ENCODE peak calls at places on chromosomes 6 and 20, in four cellular contexts. Q is SJSA1, R is cardiac muscle cell, B is AG04450. L is an unnamed sample.
A peak's percentile ranks its signal among the peaks of the same experiment; 100 is the strongest.

GRCh38 chr6:148367418-148368024 is 24.9 kb downstream of the SASH1 start:
- DNase-seq in R (no peak), B (peak; percentile 38), Q (peak; percentile 63), L (peak; percentile 43)

GRCh38 chr6:116159782-116160524 is 34.0 kb upstream of the COL10A1 start:
- DNase-seq in Q (no peak), B (peak; percentile 8), R (no peak), L (no peak)

GRCh38 chr6:148440877-148441453 is 98.3 kb downstream of the SASH1 start:
- DNase-seq in Q (peak; percentile 95), R (peak; percentile 76), B (peak; percentile 72), L (no peak)

GRCh38 chr6:766625-767024 is 73.7 kb upstream of the EXOC2 start:
- DNase-seq in Q (no peak), R (no peak), B (no peak), L (no peak)

GRCh38 chr6:160198577-160199211 is 59.9 kb downstream of the SLC22A2 start:
- DNase-seq in Q (no peak), B (no peak), R (no peak), L (no peak)

GRCh38 chr20:33419140-33419974 is 18.0 kb upstream of the CDK5RAP1 start:
- DNase-seq in Q (no peak), R (peak; percentile 90), B (no peak), L (peak; percentile 17)

GRCh38 chr6:88780714-88781389 is 182.6 kb downstream of the RNGTT start:
- DNase-seq in R (peak; percentile 76), Q (peak; percentile 58), B (peak; percentile 46), L (peak; percentile 23)

GRCh38 chr6:158764941-158765340 is 54.2 kb downstream of the EZR start:
- DNase-seq in Q (no peak), B (no peak), R (no peak), L (peak; percentile 35)

GRCh38 chr20:8646026-8646425 is 422.9 kb upstream of the PLCB4 start:
- DNase-seq in R (no peak), Q (peak; percentile 50), B (no peak), L (no peak)

GRCh38 chr6:121826156-121826810 is 390.8 kb downstream of the GJA1 start:
- DNase-seq in Q (peak; percentile 61), R (no peak), B (peak; percentile 61), L (no peak)

GRCh38 chr6:20921533-20921932 is 387.3 kb downstream of the CDKAL1 start:
- DNase-seq in Q (no peak), R (no peak), B (peak; percentile 13), L (no peak)

GRCh38 chr6:816510-817084 is 123.7 kb upstream of the EXOC2 start:
- DNase-seq in Q (no peak), B (no peak), R (no peak), L (no peak)

GRCh38 chr6:17584241-17584803 is 15.8 kb upstream of the FAM8A1 start:
- DNase-seq in R (peak; percentile 83), Q (no peak), B (peak; percentile 64), L (peak; percentile 73)

GRCh38 chr20:58890454-58891075 is 38.0 kb downstream of the GNAS start:
- DNase-seq in B (no peak), Q (peak; percentile 78), R (peak; percentile 95), L (peak; percentile 84)

GRCh38 chr6:168131464-168132415 is 52.7 kb upstream of the FRMD1 start:
- DNase-seq in R (peak; percentile 21), B (no peak), Q (peak; percentile 36), L (peak; percentile 70)
- H3K4me3 ChIP-seq in R (no peak overlapping the region), B (no peak overlapping the region), Q (no peak overlapping the region), L (no peak overlapping the region)

DNA sequence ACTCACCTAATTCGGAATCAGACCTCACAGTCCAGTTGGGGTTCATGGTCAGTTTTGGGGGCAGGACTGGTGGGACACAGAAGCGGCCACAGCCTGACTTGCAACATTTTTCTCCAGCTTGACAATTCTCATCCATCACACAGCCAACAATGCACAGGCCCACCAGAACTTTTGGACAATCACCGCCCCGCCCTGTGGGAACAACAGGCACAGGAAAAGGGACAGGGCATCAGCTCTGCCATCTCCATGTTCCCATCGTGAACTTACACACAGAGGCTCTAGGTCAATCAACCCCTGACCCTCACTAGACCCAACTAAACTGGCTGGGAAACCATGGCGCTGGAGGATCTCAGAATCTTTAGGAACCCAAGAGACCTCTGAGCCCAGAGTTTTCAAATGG is 16.3 kb downstream of the WFDC3 start:
- DNase-seq in B (no peak), Q (no peak), R (no peak), L (no peak)
- H3K4me3 ChIP-seq in B (no peak overlapping the region), Q (no peak overlapping the region), R (no peak overlapping the region), L (no peak overlapping the region)

DNA sequence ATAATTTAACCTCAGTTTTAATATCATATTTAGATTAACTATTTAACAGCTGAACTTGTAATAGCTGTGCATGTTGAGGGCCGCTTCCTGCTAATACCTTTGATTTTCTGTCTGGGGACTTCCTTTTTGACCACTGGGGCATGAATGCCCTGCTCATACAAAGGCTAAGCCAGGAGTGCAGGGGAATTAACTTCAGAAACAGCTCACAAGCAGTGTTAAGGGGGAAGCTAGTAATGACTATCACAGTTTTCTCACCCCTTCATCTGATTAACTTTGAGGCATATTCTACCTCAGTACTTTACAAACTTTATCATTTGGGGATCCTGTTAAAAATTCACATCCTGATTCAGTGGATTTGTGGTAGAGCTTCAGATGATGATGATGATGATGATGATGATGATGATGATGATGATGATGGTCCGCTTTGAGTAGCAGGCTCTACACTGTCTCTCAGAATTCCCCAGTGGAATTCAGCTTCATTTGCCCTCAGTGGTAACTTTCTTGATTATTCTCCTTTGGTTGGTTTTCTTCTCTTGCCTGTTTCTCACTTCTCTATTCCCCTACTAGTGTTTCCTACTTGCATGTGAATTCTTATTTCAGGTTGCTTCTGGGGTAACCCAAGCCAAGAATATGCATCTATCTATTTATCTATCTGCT is 78.4 kb upstream of the TMEM170B start:
- DNase-seq in R (no peak), B (no peak), Q (no peak), L (no peak)
- H3K4me3 ChIP-seq in R (no peak overlapping the region), B (no peak overlapping the region), Q (no peak overlapping the region), L (no peak overlapping the region)

GRCh38 chr6:104940238-104940880 is 16.5 kb upstream of the LIN28B start:
- DNase-seq in R (peak; percentile 82), Q (no peak), B (no peak), L (peak; percentile 94)

GRCh38 chr6:104936766-104937535 is 20.0 kb upstream of the LIN28B start:
- DNase-seq in B (no peak), Q (no peak), R (no peak), L (no peak)

GRCh38 chr6:104943781-104944180 is 13.1 kb upstream of the LIN28B start:
- DNase-seq in R (peak; percentile 81), B (no peak), Q (no peak), L (no peak)

GRCh38 chr6:104940881-104941693 is 15.8 kb upstream of the LIN28B start:
- DNase-seq in R (peak; percentile 88), B (no peak), Q (no peak), L (peak; percentile 91)

DNA sequence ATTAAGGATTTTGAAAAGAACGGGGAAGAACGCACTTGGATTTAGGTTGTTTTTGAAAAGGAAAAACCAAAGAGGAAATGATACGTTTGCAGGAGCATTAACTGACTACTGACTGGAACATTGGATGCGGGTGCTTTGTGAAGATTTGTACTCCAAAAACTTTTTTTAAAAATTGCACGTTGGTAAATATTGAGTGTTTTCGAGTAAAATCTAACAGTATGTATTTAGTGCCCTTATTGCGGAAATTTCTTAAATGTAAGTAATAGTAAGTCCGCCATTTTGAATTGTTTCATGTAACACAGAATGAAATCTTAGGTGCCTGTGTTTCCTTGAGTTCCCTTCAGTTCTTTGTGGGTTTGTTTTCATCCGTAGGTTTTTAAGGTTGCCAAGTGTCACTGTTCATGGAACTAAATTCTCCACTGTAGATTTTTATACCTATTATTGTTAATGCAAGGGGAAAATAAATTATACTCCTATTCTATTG is 15.2 kb upstream of the LIN28B start:
- DNase-seq in Q (no peak), R (peak; percentile 38), B (no peak), L (peak; percentile 17)
- H3K4me3 ChIP-seq in Q (no peak overlapping the region), R (peak overlapping the region; percentile 70), B (peak overlapping the region; percentile 37), L (peak overlapping the region; percentile 43)

L was measured in H7.